ENCODE peak calls at places on chromosome 6, in six cellular contexts. K, H, R, J, F and B are unnamed samples.

GRCh38 chr6:49849121-49849907 is 17.0 kb downstream of the CRISP1 start:
- DNase-seq in F (no peak), K (no peak), H (peak; percentile 17), J (peak; percentile 7), R (no peak), B (peak; percentile 73)

GRCh38 chr6:62013719-62014118 is 272.3 kb downstream of the KHDRBS2 start:
- DNase-seq in H (no peak), J (no peak), R (no peak), F (no peak), K (no peak), B (no peak)

GRCh38 chr6:143325379-143326140 is 124.9 kb downstream of the ADAT2 start:
- DNase-seq in H (no peak), R (no peak), K (no peak), J (no peak), F (no peak), B (no peak)

GRCh38 chr6:1916334-1916985 is 306.7 kb downstream of the FOXC1 start:
- DNase-seq in F (peak; percentile 14), R (no peak), J (no peak), H (no peak), K (no peak), B (peak; percentile 37)

GRCh38 chr6:132161283-132161682 is 210.1 kb upstream of the CCN2 start:
- DNase-seq in R (no peak), K (peak; percentile 20), H (peak; percentile 1), F (peak; percentile 49), J (peak; percentile 9), B (peak; percentile 86)

GRCh38 chr6:154878866-154879491 is 116.1 kb upstream of the TIAM2 start:
- DNase-seq in J (no peak), F (no peak), R (no peak), K (no peak), H (no peak), B (no peak)

GRCh38 chr6:3825851-3826581 is 23.2 kb upstream of the FAM50B start:
- DNase-seq in J (peak; percentile 56), H (peak; percentile 62), K (peak; percentile 61), F (peak; percentile 86), R (peak; percentile 79), B (peak; percentile 97)

GRCh38 chr6:139732451-139732850 is 358.0 kb upstream of the CITED2 start:
- DNase-seq in K (no peak), H (no peak), F (no peak), J (no peak), R (no peak), B (peak; percentile 85)

GRCh38 chr6:28661097-28661713 is 135.5 kb downstream of the GPX5 start:
- DNase-seq in J (no peak), H (no peak), R (no peak), F (no peak), K (no peak), B (no peak)

GRCh38 chr6:75178757-75179156 is 27.1 kb downstream of the COL12A1 start:
- DNase-seq in R (no peak), F (no peak), H (no peak), J (no peak), K (no peak), B (no peak)

GRCh38 chr6:14277405-14277930 is 159.9 kb downstream of the CD83 start:
- DNase-seq in K (no peak), R (no peak), H (no peak), J (no peak), F (no peak), B (no peak)